ENCODE peak calls at places on chromosomes 16 and 17, in seven cellular contexts. One of them, this sample, is unnamed. For H3K36me3 and H3K27me3, the result is how much of the 10 kb centered on the place peaks cover.

GRCh38 chr17:4182043-4182442 is 39.0 kb downstream of the CYB5D2 start:
- DNase-seq in fibroblast of lung: no peak
- DNase-seq in neuronal stem cell: no peak
- DNase-seq in effector memory CD4-positive, alpha-beta T cell: no peak
- DNase-seq in adipocyte: no peak
- DNase-seq in Panc1: no peak
- DNase-seq in upper lobe of right lung: peak
- DNase-seq in this sample: no peak

GRCh38 chr17:7119314-7119713 is 4.7 kb upstream of the ASGR2 start:
- DNase-seq in upper lobe of right lung: peak
- DNase-seq in adipocyte: no peak
- DNase-seq in Panc1: no peak
- DNase-seq in effector memory CD4-positive, alpha-beta T cell: no peak
- DNase-seq in fibroblast of lung: no peak
- DNase-seq in neuronal stem cell: no peak
- DNase-seq in this sample: no peak

GRCh38 chr17:31390748-31391495 is 553 bp upstream of the RAB11FIP4 start:
- DNase-seq in effector memory CD4-positive, alpha-beta T cell: no peak
- DNase-seq in Panc1: no peak
- DNase-seq in neuronal stem cell: no peak
- DNase-seq in adipocyte: peak
- DNase-seq in upper lobe of right lung: no peak
- DNase-seq in fibroblast of lung: peak
- DNase-seq in this sample: no peak

GRCh38 chr17:9979463-9979995 is 74.5 kb upstream of the RCVRN start:
- DNase-seq in effector memory CD4-positive, alpha-beta T cell: no peak
- DNase-seq in upper lobe of right lung: no peak
- DNase-seq in adipocyte: no peak
- DNase-seq in fibroblast of lung: no peak
- DNase-seq in neuronal stem cell: no peak
- DNase-seq in Panc1: no peak
- DNase-seq in this sample: no peak

GRCh38 chr17:19677736-19678379 is 29.3 kb downstream of the ALDH3A2 start:
- DNase-seq in neuronal stem cell: no peak
- DNase-seq in adipocyte: no peak
- DNase-seq in Panc1: no peak
- DNase-seq in fibroblast of lung: no peak
- DNase-seq in effector memory CD4-positive, alpha-beta T cell: no peak
- DNase-seq in upper lobe of right lung: no peak
- DNase-seq in this sample: no peak

GRCh38 chr17:67223924-67224323 is 21.1 kb downstream of the HELZ start:
- DNase-seq in fibroblast of lung: no peak
- DNase-seq in Panc1: no peak
- DNase-seq in adipocyte: no peak
- DNase-seq in upper lobe of right lung: no peak
- DNase-seq in effector memory CD4-positive, alpha-beta T cell: no peak
- DNase-seq in neuronal stem cell: no peak
- DNase-seq in this sample: no peak

GRCh38 chr17:5468075-5468473 is 708 bp downstream of the DHX33 start:
- DNase-seq in neuronal stem cell: no peak
- DNase-seq in Panc1: no peak
- DNase-seq in fibroblast of lung: no peak
- DNase-seq in upper lobe of right lung: no peak
- DNase-seq in adipocyte: no peak
- DNase-seq in effector memory CD4-positive, alpha-beta T cell: no peak
- DNase-seq in this sample: peak

GRCh38 chr17:51118330-51119195 is 2.1 kb downstream of the SPAG9 start:
- DNase-seq in upper lobe of right lung: no peak
- DNase-seq in fibroblast of lung: no peak
- DNase-seq in adipocyte: no peak
- DNase-seq in neuronal stem cell: no peak
- DNase-seq in effector memory CD4-positive, alpha-beta T cell: no peak
- DNase-seq in Panc1: no peak
- DNase-seq in this sample: peak

GRCh38 chr17:78128616-78129384 is at the start of gene TMC6:
- DNase-seq in neuronal stem cell: peak
- DNase-seq in fibroblast of lung: no peak
- DNase-seq in upper lobe of right lung: peak
- DNase-seq in adipocyte: peak
- DNase-seq in effector memory CD4-positive, alpha-beta T cell: peak
- DNase-seq in Panc1: no peak
- DNase-seq in this sample: no peak

GRCh38 chr16:22220076-22220453 is 14.0 kb downstream of the EEF2K start:
- DNase-seq in upper lobe of right lung: peak
- DNase-seq in adipocyte: no peak
- DNase-seq in effector memory CD4-positive, alpha-beta T cell: no peak
- DNase-seq in Panc1: no peak
- DNase-seq in neuronal stem cell: no peak
- DNase-seq in fibroblast of lung: peak
- DNase-seq in this sample: peak

GRCh38 chr17:8002646-8003593 is 505 bp downstream of the GUCY2D start:
- DNase-seq in Panc1: no peak
- DNase-seq in fibroblast of lung: no peak
- DNase-seq in neuronal stem cell: no peak
- DNase-seq in effector memory CD4-positive, alpha-beta T cell: no peak
- DNase-seq in adipocyte: no peak
- DNase-seq in upper lobe of right lung: peak
- DNase-seq in this sample: no peak

GRCh38 chr16:50796829-50797228 is 54.9 kb downstream of the CYLD start:
- DNase-seq in Panc1: no peak
- DNase-seq in upper lobe of right lung: no peak
- DNase-seq in effector memory CD4-positive, alpha-beta T cell: no peak
- DNase-seq in neuronal stem cell: no peak
- DNase-seq in fibroblast of lung: no peak
- DNase-seq in adipocyte: no peak
- DNase-seq in this sample: no peak

GRCh38 chr16:50800074-50800473 is 58.2 kb downstream of the CYLD start:
- DNase-seq in neuronal stem cell: no peak
- DNase-seq in Panc1: no peak
- DNase-seq in fibroblast of lung: no peak
- DNase-seq in effector memory CD4-positive, alpha-beta T cell: no peak
- DNase-seq in upper lobe of right lung: no peak
- DNase-seq in adipocyte: no peak
- DNase-seq in this sample: no peak

GRCh38 chr16:50802958-50803357 is 61.1 kb downstream of the CYLD start:
- DNase-seq in upper lobe of right lung: no peak
- DNase-seq in Panc1: no peak
- DNase-seq in neuronal stem cell: no peak
- DNase-seq in adipocyte: no peak
- DNase-seq in effector memory CD4-positive, alpha-beta T cell: no peak
- DNase-seq in fibroblast of lung: no peak
- DNase-seq in this sample: no peak

GRCh38 chr16:50802000-50802399 is 60.1 kb downstream of the CYLD start:
- DNase-seq in fibroblast of lung: peak
- DNase-seq in upper lobe of right lung: no peak
- DNase-seq in effector memory CD4-positive, alpha-beta T cell: no peak
- DNase-seq in Panc1: no peak
- DNase-seq in neuronal stem cell: no peak
- DNase-seq in adipocyte: no peak
- DNase-seq in this sample: peak

DNA sequence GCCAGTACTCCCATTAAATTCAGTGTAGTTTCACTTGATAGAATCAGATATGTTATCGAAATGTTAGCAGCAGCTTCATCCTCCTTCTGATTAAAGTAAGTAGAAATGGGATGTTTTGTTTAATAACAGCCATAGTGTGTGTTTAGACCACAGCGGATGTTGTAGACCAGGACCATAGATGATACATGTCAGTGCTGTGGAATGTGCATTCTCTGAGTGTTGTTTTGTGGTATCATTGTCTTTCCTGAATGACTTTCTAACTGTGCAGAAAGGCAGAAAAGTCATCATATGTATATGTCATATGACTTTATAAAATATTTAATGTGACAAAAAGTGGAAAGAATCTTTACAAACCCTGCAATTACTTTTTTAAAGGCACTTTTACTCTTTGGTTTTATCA is 55.6 kb downstream of the CYLD start:
- DNase-seq in adipocyte: peak
- DNase-seq in effector memory CD4-positive, alpha-beta T cell: no peak
- DNase-seq in fibroblast of lung: peak
- DNase-seq in upper lobe of right lung: no peak
- DNase-seq in Panc1: no peak
- DNase-seq in neuronal stem cell: no peak
- DNase-seq in this sample: no peak
- H3K36me3 ChIP-seq in adipocyte: half or more
- H3K36me3 ChIP-seq in effector memory CD4-positive, alpha-beta T cell: half or more
- H3K36me3 ChIP-seq in fibroblast of lung: under half
- H3K36me3 ChIP-seq in upper lobe of right lung: half or more
- H3K36me3 ChIP-seq in Panc1: under half
- H3K36me3 ChIP-seq in neuronal stem cell: under half
- H3K36me3 ChIP-seq in this sample: under half

DNA sequence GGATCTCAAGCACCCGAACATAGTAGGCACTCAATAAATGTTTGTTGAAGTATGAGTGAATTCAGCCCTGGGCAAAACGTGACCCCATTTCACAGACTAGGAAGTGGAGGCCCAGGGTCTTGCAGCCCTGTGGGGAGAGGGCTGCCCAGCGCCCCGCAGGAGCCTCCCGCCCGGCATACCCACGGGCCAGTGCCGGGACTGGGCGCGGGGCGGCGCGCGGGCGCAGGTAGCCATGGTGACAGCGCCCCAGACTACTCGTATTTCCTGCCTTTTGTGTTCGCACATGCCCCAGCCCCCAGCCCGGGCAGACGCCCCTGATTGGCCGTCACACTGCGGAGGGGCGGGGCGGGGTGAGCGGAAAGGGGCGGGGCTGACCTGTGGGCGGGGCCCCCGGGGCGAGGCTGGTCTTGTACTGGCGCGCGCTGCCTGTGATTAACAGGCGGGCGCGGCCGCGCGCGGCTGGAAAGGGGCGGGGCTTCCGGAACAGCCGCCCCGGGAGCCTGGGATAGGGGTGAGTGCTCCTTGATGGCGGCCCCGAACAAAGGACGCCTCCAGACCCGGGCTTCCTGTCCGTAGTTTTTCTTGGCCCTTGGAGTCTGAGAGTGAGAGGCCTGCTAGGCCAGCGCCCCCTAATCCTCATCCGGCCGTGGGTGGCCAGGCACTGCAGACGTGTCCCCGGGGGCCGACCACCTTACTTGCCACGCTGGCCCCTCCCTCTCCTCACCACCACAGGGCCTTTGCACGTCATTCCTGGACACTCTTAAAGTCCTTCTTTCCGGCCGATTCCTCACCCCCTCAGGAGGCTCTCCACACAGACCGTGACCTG is 71.0 kb downstream of the RAI1 start:
- DNase-seq in adipocyte: peak
- DNase-seq in neuronal stem cell: peak
- DNase-seq in upper lobe of right lung: peak
- DNase-seq in effector memory CD4-positive, alpha-beta T cell: peak
- DNase-seq in fibroblast of lung: peak
- DNase-seq in Panc1: peak
- DNase-seq in this sample: peak
- H3K4me3 ChIP-seq in adipocyte: peak
- H3K4me3 ChIP-seq in neuronal stem cell: peak
- H3K4me3 ChIP-seq in upper lobe of right lung: peak
- H3K4me3 ChIP-seq in effector memory CD4-positive, alpha-beta T cell: peak
- H3K4me3 ChIP-seq in fibroblast of lung: peak
- H3K4me3 ChIP-seq in Panc1: peak
- H3K4me3 ChIP-seq in this sample: peak

DNA sequence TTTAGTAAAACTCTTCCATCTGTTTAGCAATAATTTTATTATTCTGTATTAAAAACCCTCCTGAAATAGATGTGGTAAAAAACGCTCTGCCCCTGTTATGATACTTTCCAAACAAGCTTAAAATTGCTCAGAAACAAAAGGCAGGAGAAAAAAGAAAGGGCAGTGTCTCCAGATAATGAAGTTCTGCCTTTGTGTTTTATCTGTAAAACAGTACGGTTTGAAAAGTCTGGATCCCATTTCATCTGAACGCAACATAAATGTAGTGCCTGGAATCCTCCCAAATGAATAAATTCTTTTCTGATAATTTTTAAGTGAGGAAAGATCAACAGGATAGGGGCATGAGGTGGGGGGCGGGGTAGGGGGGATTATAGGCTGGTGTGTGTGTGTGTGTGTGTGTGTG is 87.5 kb upstream of the SOX9 start:
- DNase-seq in fibroblast of lung: no peak
- DNase-seq in Panc1: no peak
- DNase-seq in upper lobe of right lung: no peak
- DNase-seq in adipocyte: no peak
- DNase-seq in effector memory CD4-positive, alpha-beta T cell: no peak
- DNase-seq in neuronal stem cell: no peak
- DNase-seq in this sample: no peak
- H3K27me3 ChIP-seq in fibroblast of lung: under half
- H3K27me3 ChIP-seq in Panc1: under half
- H3K27me3 ChIP-seq in upper lobe of right lung: under half
- H3K27me3 ChIP-seq in adipocyte: under half
- H3K27me3 ChIP-seq in effector memory CD4-positive, alpha-beta T cell: under half
- H3K27me3 ChIP-seq in neuronal stem cell: under half
- H3K27me3 ChIP-seq in this sample: under half

DNA sequence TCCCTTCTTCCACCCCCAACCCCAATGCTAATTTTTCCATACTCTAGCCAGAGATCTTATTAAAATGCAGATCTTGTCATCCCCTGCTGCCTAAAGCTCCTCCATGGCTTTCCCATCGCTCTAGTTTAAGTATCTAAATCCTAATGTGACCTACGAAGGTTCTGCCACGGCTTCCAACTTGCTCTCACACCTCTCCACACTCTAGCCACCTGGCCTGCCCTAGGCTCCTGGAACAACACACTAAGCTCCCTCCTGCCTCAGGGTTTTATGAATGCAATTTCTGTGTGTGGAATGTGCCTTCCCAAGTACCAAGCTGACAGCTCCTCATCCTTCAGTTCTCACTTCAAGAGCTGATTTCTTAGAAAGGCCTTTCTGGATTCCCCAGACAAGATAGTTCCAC is 16.6 kb downstream of the NXPH3 start:
- DNase-seq in adipocyte: no peak
- DNase-seq in fibroblast of lung: no peak
- DNase-seq in upper lobe of right lung: no peak
- DNase-seq in Panc1: no peak
- DNase-seq in effector memory CD4-positive, alpha-beta T cell: no peak
- DNase-seq in neuronal stem cell: no peak
- DNase-seq in this sample: no peak
- H3K36me3 ChIP-seq in adipocyte: under half
- H3K36me3 ChIP-seq in fibroblast of lung: under half
- H3K36me3 ChIP-seq in upper lobe of right lung: under half
- H3K36me3 ChIP-seq in Panc1: under half
- H3K36me3 ChIP-seq in effector memory CD4-positive, alpha-beta T cell: under half
- H3K36me3 ChIP-seq in neuronal stem cell: under half
- H3K36me3 ChIP-seq in this sample: under half

GRCh38 chr17:41679740-41680425 is 8.8 kb upstream of the EIF1 start:
- DNase-seq in upper lobe of right lung: no peak
- DNase-seq in Panc1: no peak
- DNase-seq in fibroblast of lung: no peak
- DNase-seq in adipocyte: no peak
- DNase-seq in neuronal stem cell: no peak
- DNase-seq in effector memory CD4-positive, alpha-beta T cell: no peak
- DNase-seq in this sample: no peak

GRCh38 chr17:41678411-41678906 is 10.2 kb upstream of the EIF1 start:
- DNase-seq in fibroblast of lung: peak
- DNase-seq in neuronal stem cell: no peak
- DNase-seq in effector memory CD4-positive, alpha-beta T cell: no peak
- DNase-seq in adipocyte: no peak
- DNase-seq in Panc1: no peak
- DNase-seq in upper lobe of right lung: no peak
- DNase-seq in this sample: peak

GRCh38 chr17:41681776-41682175 is 6.9 kb upstream of the EIF1 start:
- DNase-seq in Panc1: no peak
- DNase-seq in adipocyte: no peak
- DNase-seq in upper lobe of right lung: no peak
- DNase-seq in fibroblast of lung: no peak
- DNase-seq in neuronal stem cell: no peak
- DNase-seq in effector memory CD4-positive, alpha-beta T cell: no peak
- DNase-seq in this sample: no peak

GRCh38 chr17:41680426-41681040 is 8.2 kb upstream of the EIF1 start:
- DNase-seq in effector memory CD4-positive, alpha-beta T cell: no peak
- DNase-seq in upper lobe of right lung: no peak
- DNase-seq in adipocyte: no peak
- DNase-seq in neuronal stem cell: no peak
- DNase-seq in fibroblast of lung: no peak
- DNase-seq in Panc1: no peak
- DNase-seq in this sample: no peak

GRCh38 chr17:41678907-41679739 is 9.6 kb upstream of the EIF1 start:
- DNase-seq in fibroblast of lung: peak
- DNase-seq in effector memory CD4-positive, alpha-beta T cell: peak
- DNase-seq in neuronal stem cell: no peak
- DNase-seq in upper lobe of right lung: no peak
- DNase-seq in adipocyte: peak
- DNase-seq in Panc1: no peak
- DNase-seq in this sample: peak
- H3K4me3 ChIP-seq in fibroblast of lung: peak
- H3K4me3 ChIP-seq in effector memory CD4-positive, alpha-beta T cell: peak
- H3K4me3 ChIP-seq in neuronal stem cell: no peak
- H3K4me3 ChIP-seq in upper lobe of right lung: peak
- H3K4me3 ChIP-seq in adipocyte: peak
- H3K4me3 ChIP-seq in Panc1: peak
- H3K4me3 ChIP-seq in this sample: peak